ENCODE peak calls at places on chromosomes 16 and 17, in six cellular contexts. U is ELR; X is fibroblast of pulmonary artery; V is CD8-positive, alpha-beta memory T cell; S is right atrium auricular region; G is activated CD4-positive, CD25-positive, alpha-beta regulatory T cell. Q is an unnamed sample.

GRCh38 chr17:79072544-79072943 is 2.1 kb upstream of the ENGASE start:
- DNase-seq in V (no peak), G (no peak), S (no peak), X (no peak), U (no peak), Q (no peak)

GRCh38 chr16:64991011-64991410 is 130.9 kb downstream of the CDH11 start:
- DNase-seq in X (no peak), S (no peak), U (no peak), G (no peak), V (no peak), Q (no peak)

GRCh38 chr16:11742041-11742535 is 569 bp downstream of the TXNDC11 start:
- DNase-seq in X (no peak), V (peak; percentile 47), G (peak; percentile 40), U (peak; percentile 46), S (no peak), Q (no peak)

GRCh38 chr16:78098544-78099371 is 696 bp upstream of the WWOX start:
- DNase-seq in S (no peak), X (no peak), G (no peak), U (no peak), V (no peak), Q (no peak)

GRCh38 chr16:57305159-57305811 is 20.8 kb upstream of the PLLP start:
- DNase-seq in U (no peak), X (no peak), V (no peak), G (no peak), S (no peak), Q (no peak)

GRCh38 chr16:71338193-71338592 is 20.3 kb upstream of the CALB2 start:
- DNase-seq in G (no peak), S (no peak), X (no peak), U (peak; percentile 81), V (no peak), Q (no peak)

GRCh38 chr16:27718767-27719445 is 169.0 kb downstream of the KATNIP start:
- DNase-seq in S (no peak), G (no peak), V (no peak), X (no peak), U (no peak), Q (no peak)

GRCh38 chr17:78019367-78019975 is 61.0 kb downstream of the TNRC6C start:
- DNase-seq in V (no peak), S (no peak), X (peak; percentile 65), G (no peak), U (peak; percentile 67), Q (peak; percentile 10)

GRCh38 chr16:3520398-3520797 is 19.6 kb downstream of the CLUAP1 start:
- DNase-seq in G (no peak), U (no peak), V (no peak), S (no peak), X (no peak), Q (no peak)

GRCh38 chr17:38879878-38880727 is 10.2 kb downstream of the LASP1 start:
- DNase-seq in U (peak; percentile 98), S (peak; percentile 77), X (peak; percentile 82), V (no peak), G (no peak), Q (no peak)

Q was measured in DMS153.